ENCODE peak calls at places on chromosome 10, in ten cellular contexts. One of them, this sample, is unnamed. For H3K4me1 and H3K27me3, the result is how much of the 10 kb centered on the place peaks cover.

GRCh38 chr10:124106241-124106905 is 13.0 kb upstream of the CHST15 start:
- DNase-seq in aorta: peak
- DNase-seq in mesendoderm: no peak
- DNase-seq in fibroblast of lung: peak
- DNase-seq in IMR-90: peak
- DNase-seq in transverse colon: peak
- DNase-seq in esophagus squamous epithelium: no peak
- DNase-seq in cardiac muscle cell: no peak
- DNase-seq in pancreas: peak
- DNase-seq in naive thymus-derived CD4-positive, alpha-beta T cell: no peak
- DNase-seq in this sample: no peak

GRCh38 chr10:127228195-127228785 is 31.9 kb upstream of the INSYN2A start:
- DNase-seq in aorta: peak
- DNase-seq in mesendoderm: peak
- DNase-seq in fibroblast of lung: peak
- DNase-seq in IMR-90: peak
- DNase-seq in transverse colon: no peak
- DNase-seq in esophagus squamous epithelium: no peak
- DNase-seq in cardiac muscle cell: no peak
- DNase-seq in pancreas: no peak
- DNase-seq in naive thymus-derived CD4-positive, alpha-beta T cell: no peak
- DNase-seq in this sample: no peak

GRCh38 chr10:3406556-3406955 is 234.0 kb upstream of the PITRM1 start:
- DNase-seq in aorta: no peak
- DNase-seq in mesendoderm: no peak
- DNase-seq in fibroblast of lung: no peak
- DNase-seq in IMR-90: no peak
- DNase-seq in transverse colon: no peak
- DNase-seq in esophagus squamous epithelium: no peak
- DNase-seq in cardiac muscle cell: no peak
- DNase-seq in pancreas: no peak
- DNase-seq in naive thymus-derived CD4-positive, alpha-beta T cell: no peak
- DNase-seq in this sample: no peak

GRCh38 chr10:23065549-23065948 is 29.8 kb upstream of the MSRB2 start:
- DNase-seq in aorta: peak
- DNase-seq in mesendoderm: no peak
- DNase-seq in fibroblast of lung: peak
- DNase-seq in IMR-90: peak
- DNase-seq in transverse colon: peak
- DNase-seq in esophagus squamous epithelium: no peak
- DNase-seq in cardiac muscle cell: no peak
- DNase-seq in pancreas: peak
- DNase-seq in naive thymus-derived CD4-positive, alpha-beta T cell: no peak
- DNase-seq in this sample: no peak

GRCh38 chr10:33113111-33113856 is 155.3 kb upstream of the ITGB1 start:
- DNase-seq in aorta: no peak
- DNase-seq in mesendoderm: no peak
- DNase-seq in fibroblast of lung: peak
- DNase-seq in IMR-90: peak
- DNase-seq in transverse colon: no peak
- DNase-seq in esophagus squamous epithelium: no peak
- DNase-seq in cardiac muscle cell: no peak
- DNase-seq in pancreas: no peak
- DNase-seq in naive thymus-derived CD4-positive, alpha-beta T cell: no peak
- DNase-seq in this sample: no peak

GRCh38 chr10:103013398-103013797 is 95.3 kb downstream of the CNNM2 start:
- DNase-seq in aorta: no peak
- DNase-seq in mesendoderm: no peak
- DNase-seq in fibroblast of lung: no peak
- DNase-seq in IMR-90: no peak
- DNase-seq in transverse colon: no peak
- DNase-seq in esophagus squamous epithelium: no peak
- DNase-seq in cardiac muscle cell: no peak
- DNase-seq in pancreas: no peak
- DNase-seq in naive thymus-derived CD4-positive, alpha-beta T cell: no peak
- DNase-seq in this sample: no peak

GRCh38 chr10:132606536-132607316 is 69.1 kb downstream of the INPP5A start:
- DNase-seq in aorta: peak
- DNase-seq in mesendoderm: no peak
- DNase-seq in fibroblast of lung: peak
- DNase-seq in IMR-90: peak
- DNase-seq in transverse colon: no peak
- DNase-seq in esophagus squamous epithelium: no peak
- DNase-seq in cardiac muscle cell: peak
- DNase-seq in pancreas: no peak
- DNase-seq in naive thymus-derived CD4-positive, alpha-beta T cell: no peak
- DNase-seq in this sample: no peak

GRCh38 chr10:12041766-12042408 is 722 bp downstream of the UPF2 start:
- DNase-seq in aorta: no peak
- DNase-seq in mesendoderm: peak
- DNase-seq in fibroblast of lung: peak
- DNase-seq in IMR-90: peak
- DNase-seq in transverse colon: peak
- DNase-seq in esophagus squamous epithelium: no peak
- DNase-seq in cardiac muscle cell: peak
- DNase-seq in pancreas: no peak
- DNase-seq in naive thymus-derived CD4-positive, alpha-beta T cell: peak
- DNase-seq in this sample: peak

GRCh38 chr10:131795761-131796160 is 105.0 kb upstream of the PPP2R2D start:
- DNase-seq in aorta: no peak
- DNase-seq in mesendoderm: no peak
- DNase-seq in fibroblast of lung: no peak
- DNase-seq in IMR-90: no peak
- DNase-seq in transverse colon: no peak
- DNase-seq in esophagus squamous epithelium: no peak
- DNase-seq in cardiac muscle cell: no peak
- DNase-seq in pancreas: no peak
- DNase-seq in naive thymus-derived CD4-positive, alpha-beta T cell: no peak
- DNase-seq in this sample: no peak

GRCh38 chr10:71517310-71518159 is 120.8 kb downstream of the CDH23 start:
- DNase-seq in aorta: no peak
- DNase-seq in mesendoderm: no peak
- DNase-seq in fibroblast of lung: no peak
- DNase-seq in IMR-90: no peak
- DNase-seq in transverse colon: no peak
- DNase-seq in esophagus squamous epithelium: no peak
- DNase-seq in cardiac muscle cell: no peak
- DNase-seq in pancreas: no peak
- DNase-seq in naive thymus-derived CD4-positive, alpha-beta T cell: no peak
- DNase-seq in this sample: no peak

GRCh38 chr10:31945392-31945791 is 16.8 kb upstream of the ARHGAP12 start:
- DNase-seq in aorta: no peak
- DNase-seq in mesendoderm: no peak
- DNase-seq in fibroblast of lung: no peak
- DNase-seq in IMR-90: no peak
- DNase-seq in transverse colon: no peak
- DNase-seq in esophagus squamous epithelium: no peak
- DNase-seq in cardiac muscle cell: no peak
- DNase-seq in pancreas: no peak
- DNase-seq in naive thymus-derived CD4-positive, alpha-beta T cell: no peak
- DNase-seq in this sample: no peak

GRCh38 chr10:31949266-31949665 is 20.6 kb upstream of the ARHGAP12 start:
- DNase-seq in aorta: no peak
- DNase-seq in mesendoderm: no peak
- DNase-seq in fibroblast of lung: no peak
- DNase-seq in IMR-90: no peak
- DNase-seq in transverse colon: no peak
- DNase-seq in esophagus squamous epithelium: no peak
- DNase-seq in cardiac muscle cell: no peak
- DNase-seq in pancreas: no peak
- DNase-seq in naive thymus-derived CD4-positive, alpha-beta T cell: no peak
- DNase-seq in this sample: no peak

GRCh38 chr10:31948021-31948420 is 19.4 kb upstream of the ARHGAP12 start:
- DNase-seq in aorta: no peak
- DNase-seq in mesendoderm: no peak
- DNase-seq in fibroblast of lung: no peak
- DNase-seq in IMR-90: no peak
- DNase-seq in transverse colon: no peak
- DNase-seq in esophagus squamous epithelium: no peak
- DNase-seq in cardiac muscle cell: no peak
- DNase-seq in pancreas: no peak
- DNase-seq in naive thymus-derived CD4-positive, alpha-beta T cell: no peak
- DNase-seq in this sample: no peak

GRCh38 chr10:31944071-31944433 is 15.4 kb upstream of the ARHGAP12 start:
- DNase-seq in aorta: no peak
- DNase-seq in mesendoderm: no peak
- DNase-seq in fibroblast of lung: no peak
- DNase-seq in IMR-90: no peak
- DNase-seq in transverse colon: no peak
- DNase-seq in esophagus squamous epithelium: no peak
- DNase-seq in cardiac muscle cell: no peak
- DNase-seq in pancreas: no peak
- DNase-seq in naive thymus-derived CD4-positive, alpha-beta T cell: no peak
- DNase-seq in this sample: no peak

DNA sequence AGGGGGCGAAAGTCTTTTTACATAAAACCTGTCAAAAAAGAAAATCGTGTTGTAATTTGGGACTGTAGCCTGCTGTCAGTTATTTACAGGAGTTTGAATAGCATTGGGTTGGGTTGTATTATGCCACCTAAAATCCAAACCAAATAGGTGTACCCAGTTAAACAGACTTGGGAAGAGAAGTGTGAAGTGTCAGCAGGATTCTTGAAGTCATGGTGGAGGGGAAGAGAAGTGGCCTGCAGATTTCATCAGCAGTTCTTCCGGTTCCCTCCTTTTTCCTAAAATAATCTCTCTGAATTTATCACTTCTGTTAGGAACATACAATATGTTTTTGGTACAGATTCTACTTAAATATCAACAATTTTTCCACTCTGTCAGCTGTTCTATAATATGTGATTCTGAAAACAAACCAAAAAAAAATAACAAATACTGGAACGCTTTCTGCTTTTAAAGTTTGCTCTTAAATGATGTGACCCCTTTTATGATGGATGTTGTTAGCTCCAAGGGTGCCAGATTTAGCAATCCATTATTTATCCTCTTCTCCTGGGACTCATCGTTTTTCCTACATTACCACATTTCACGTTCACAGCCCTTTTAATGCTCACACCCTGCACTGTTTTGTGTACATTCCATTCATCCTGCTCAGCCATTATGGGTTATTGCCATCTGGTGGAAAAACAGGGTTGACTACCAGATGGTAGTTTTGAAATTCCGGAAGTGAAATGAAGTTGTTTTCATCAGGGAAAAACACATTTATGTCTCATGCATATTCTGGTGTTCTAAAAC is 18.7 kb upstream of the ARHGAP12 start:
- DNase-seq in aorta: no peak
- DNase-seq in mesendoderm: peak
- DNase-seq in fibroblast of lung: peak
- DNase-seq in IMR-90: peak
- DNase-seq in transverse colon: no peak
- DNase-seq in esophagus squamous epithelium: no peak
- DNase-seq in cardiac muscle cell: no peak
- DNase-seq in pancreas: no peak
- DNase-seq in naive thymus-derived CD4-positive, alpha-beta T cell: no peak
- DNase-seq in this sample: no peak
- H3K4me3 ChIP-seq in aorta: no peak
- H3K4me3 ChIP-seq in mesendoderm: no peak
- H3K4me3 ChIP-seq in fibroblast of lung: no peak
- H3K4me3 ChIP-seq in IMR-90: no peak
- H3K4me3 ChIP-seq in transverse colon: peak
- H3K4me3 ChIP-seq in esophagus squamous epithelium: peak
- H3K4me3 ChIP-seq in cardiac muscle cell: no peak
- H3K4me3 ChIP-seq in pancreas: no peak
- H3K4me3 ChIP-seq in naive thymus-derived CD4-positive, alpha-beta T cell: no peak
- H3K4me3 ChIP-seq in this sample: no peak

DNA sequence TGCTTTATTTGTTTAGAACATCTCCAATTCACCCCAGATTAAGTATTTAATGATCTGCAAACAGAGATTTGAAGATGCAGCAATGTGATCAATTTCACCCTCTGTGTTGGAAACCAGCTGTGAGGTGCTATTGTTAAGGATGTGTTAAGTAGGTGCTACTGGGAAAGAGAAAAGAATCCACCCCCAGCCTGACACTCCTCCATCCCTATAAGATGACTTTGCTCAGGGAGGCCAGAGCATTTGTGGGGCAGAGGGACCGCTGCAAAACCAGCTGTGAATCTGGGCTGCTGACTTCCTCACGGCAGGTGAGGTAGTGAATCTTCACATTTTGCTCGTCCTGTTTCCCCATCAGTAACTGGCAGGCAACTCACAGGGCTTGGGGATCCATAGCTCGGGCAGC is 297.5 kb downstream of the GFRA1 start:
- DNase-seq in aorta: no peak
- DNase-seq in mesendoderm: peak
- DNase-seq in fibroblast of lung: no peak
- DNase-seq in IMR-90: no peak
- DNase-seq in transverse colon: no peak
- DNase-seq in esophagus squamous epithelium: no peak
- DNase-seq in cardiac muscle cell: no peak
- DNase-seq in pancreas: no peak
- DNase-seq in naive thymus-derived CD4-positive, alpha-beta T cell: no peak
- DNase-seq in this sample: no peak
- H3K4me1 ChIP-seq in aorta: under half
- H3K4me1 ChIP-seq in mesendoderm: under half
- H3K4me1 ChIP-seq in fibroblast of lung: under half
- H3K4me1 ChIP-seq in IMR-90: under half
- H3K4me1 ChIP-seq in transverse colon: under half
- H3K4me1 ChIP-seq in esophagus squamous epithelium: under half
- H3K4me1 ChIP-seq in cardiac muscle cell: under half
- H3K4me1 ChIP-seq in pancreas: under half
- H3K4me1 ChIP-seq in naive thymus-derived CD4-positive, alpha-beta T cell: under half
- H3K4me1 ChIP-seq in this sample: under half

GRCh38 chr10:107741976-107742375 is 577.5 kb upstream of the SORCS1 start:
- DNase-seq in aorta: no peak
- DNase-seq in mesendoderm: no peak
- DNase-seq in fibroblast of lung: no peak
- DNase-seq in IMR-90: no peak
- DNase-seq in transverse colon: no peak
- DNase-seq in esophagus squamous epithelium: no peak
- DNase-seq in cardiac muscle cell: no peak
- DNase-seq in pancreas: no peak
- DNase-seq in naive thymus-derived CD4-positive, alpha-beta T cell: no peak
- DNase-seq in this sample: no peak
- H3K27me3 ChIP-seq in aorta: under half
- H3K27me3 ChIP-seq in mesendoderm: under half
- H3K27me3 ChIP-seq in fibroblast of lung: under half
- H3K27me3 ChIP-seq in IMR-90: under half
- H3K27me3 ChIP-seq in transverse colon: under half
- H3K27me3 ChIP-seq in esophagus squamous epithelium: under half
- H3K27me3 ChIP-seq in cardiac muscle cell: under half
- H3K27me3 ChIP-seq in pancreas: under half
- H3K27me3 ChIP-seq in naive thymus-derived CD4-positive, alpha-beta T cell: under half
- H3K27me3 ChIP-seq in this sample: under half

GRCh38 chr10:79342295-79342761 is 4.9 kb upstream of the PPIF start:
- DNase-seq in aorta: no peak
- DNase-seq in mesendoderm: no peak
- DNase-seq in fibroblast of lung: no peak
- DNase-seq in IMR-90: no peak
- DNase-seq in transverse colon: no peak
- DNase-seq in esophagus squamous epithelium: no peak
- DNase-seq in cardiac muscle cell: no peak
- DNase-seq in pancreas: no peak
- DNase-seq in naive thymus-derived CD4-positive, alpha-beta T cell: no peak
- DNase-seq in this sample: no peak
- H3K4me3 ChIP-seq in aorta: no peak
- H3K4me3 ChIP-seq in mesendoderm: no peak
- H3K4me3 ChIP-seq in fibroblast of lung: no peak
- H3K4me3 ChIP-seq in IMR-90: no peak
- H3K4me3 ChIP-seq in transverse colon: no peak
- H3K4me3 ChIP-seq in esophagus squamous epithelium: no peak
- H3K4me3 ChIP-seq in cardiac muscle cell: no peak
- H3K4me3 ChIP-seq in pancreas: no peak
- H3K4me3 ChIP-seq in naive thymus-derived CD4-positive, alpha-beta T cell: no peak
- H3K4me3 ChIP-seq in this sample: no peak

GRCh38 chr10:59098811-59099452 is 77.5 kb upstream of the PHYHIPL start:
- DNase-seq in aorta: no peak
- DNase-seq in mesendoderm: no peak
- DNase-seq in fibroblast of lung: peak
- DNase-seq in IMR-90: peak
- DNase-seq in transverse colon: no peak
- DNase-seq in esophagus squamous epithelium: no peak
- DNase-seq in cardiac muscle cell: no peak
- DNase-seq in pancreas: no peak
- DNase-seq in naive thymus-derived CD4-positive, alpha-beta T cell: no peak
- DNase-seq in this sample: no peak
- H3K4me1 ChIP-seq in aorta: under half
- H3K4me1 ChIP-seq in mesendoderm: under half
- H3K4me1 ChIP-seq in fibroblast of lung: under half
- H3K4me1 ChIP-seq in IMR-90: under half
- H3K4me1 ChIP-seq in transverse colon: under half
- H3K4me1 ChIP-seq in esophagus squamous epithelium: under half
- H3K4me1 ChIP-seq in cardiac muscle cell: under half
- H3K4me1 ChIP-seq in pancreas: under half
- H3K4me1 ChIP-seq in naive thymus-derived CD4-positive, alpha-beta T cell: under half
- H3K4me1 ChIP-seq in this sample: under half

This sample was measured in HAP-1.